ENCODE peak calls at places on chromosomes 6 and 20, in six cellular contexts. One of them, this sample, is unnamed.

GRCh38 chr6:131014080-131014776 is 48.8 kb downstream of the EPB41L2 start:
- DNase-seq in GM12878: no peak
- DNase-seq in SK-N-SH: no peak
- DNase-seq in K562: no peak
- DNase-seq in HCT116: no peak
- DNase-seq in IMR-90: no peak
- DNase-seq in this sample: no peak

GRCh38 chr6:41504526-41505021 is 41.6 kb upstream of the FOXP4 start:
- DNase-seq in GM12878: no peak
- DNase-seq in SK-N-SH: peak
- DNase-seq in K562: no peak
- DNase-seq in HCT116: no peak
- DNase-seq in IMR-90: peak
- DNase-seq in this sample: no peak

GRCh38 chr6:107956586-107957164 is 1.3 kb downstream of the SEC63 start:
- DNase-seq in GM12878: no peak
- DNase-seq in SK-N-SH: peak
- DNase-seq in K562: peak
- DNase-seq in HCT116: no peak
- DNase-seq in IMR-90: peak
- DNase-seq in this sample: peak

GRCh38 chr20:38221041-38221589 is 39.4 kb downstream of the KIAA1755 start:
- DNase-seq in GM12878: no peak
- DNase-seq in SK-N-SH: peak
- DNase-seq in K562: peak
- DNase-seq in HCT116: peak
- DNase-seq in IMR-90: peak
- DNase-seq in this sample: peak

GRCh38 chr20:37565134-37565811 is 37.6 kb upstream of the BLCAP start:
- DNase-seq in GM12878: no peak
- DNase-seq in SK-N-SH: no peak
- DNase-seq in K562: no peak
- DNase-seq in HCT116: no peak
- DNase-seq in IMR-90: no peak
- DNase-seq in this sample: no peak

GRCh38 chr6:52724041-52724405 is 39.3 kb downstream of the GSTA2 start:
- DNase-seq in GM12878: no peak
- DNase-seq in SK-N-SH: no peak
- DNase-seq in K562: no peak
- DNase-seq in HCT116: no peak
- DNase-seq in IMR-90: peak
- DNase-seq in this sample: peak

GRCh38 chr6:98839788-98840361 is 5.5 kb downstream of the POU3F2 start:
- DNase-seq in GM12878: no peak
- DNase-seq in SK-N-SH: peak
- DNase-seq in K562: peak
- DNase-seq in HCT116: no peak
- DNase-seq in IMR-90: peak
- DNase-seq in this sample: no peak

GRCh38 chr20:32581839-32582658 is 3.1 kb downstream of the NOL4L start:
- DNase-seq in GM12878: no peak
- DNase-seq in SK-N-SH: no peak
- DNase-seq in K562: no peak
- DNase-seq in HCT116: no peak
- DNase-seq in IMR-90: no peak
- DNase-seq in this sample: no peak

GRCh38 chr20:35735828-35736470 is 6.1 kb downstream of the RBM39 start:
- DNase-seq in GM12878: no peak
- DNase-seq in SK-N-SH: no peak
- DNase-seq in K562: no peak
- DNase-seq in HCT116: no peak
- DNase-seq in IMR-90: no peak
- DNase-seq in this sample: no peak

GRCh38 chr6:131914234-131914633 is 36.9 kb downstream of the CCN2 start:
- DNase-seq in GM12878: no peak
- DNase-seq in SK-N-SH: no peak
- DNase-seq in K562: no peak
- DNase-seq in HCT116: no peak
- DNase-seq in IMR-90: peak
- DNase-seq in this sample: no peak

GRCh38 chr6:163986313-163986712 is 571.8 kb downstream of the QKI start:
- DNase-seq in GM12878: no peak
- DNase-seq in SK-N-SH: no peak
- DNase-seq in K562: no peak
- DNase-seq in HCT116: no peak
- DNase-seq in IMR-90: peak
- DNase-seq in this sample: no peak

GRCh38 chr6:41204156-41204555 is 3.2 kb upstream of the TREML2 start:
- DNase-seq in GM12878: no peak
- DNase-seq in SK-N-SH: no peak
- DNase-seq in K562: no peak
- DNase-seq in HCT116: no peak
- DNase-seq in IMR-90: no peak
- DNase-seq in this sample: no peak

DNA sequence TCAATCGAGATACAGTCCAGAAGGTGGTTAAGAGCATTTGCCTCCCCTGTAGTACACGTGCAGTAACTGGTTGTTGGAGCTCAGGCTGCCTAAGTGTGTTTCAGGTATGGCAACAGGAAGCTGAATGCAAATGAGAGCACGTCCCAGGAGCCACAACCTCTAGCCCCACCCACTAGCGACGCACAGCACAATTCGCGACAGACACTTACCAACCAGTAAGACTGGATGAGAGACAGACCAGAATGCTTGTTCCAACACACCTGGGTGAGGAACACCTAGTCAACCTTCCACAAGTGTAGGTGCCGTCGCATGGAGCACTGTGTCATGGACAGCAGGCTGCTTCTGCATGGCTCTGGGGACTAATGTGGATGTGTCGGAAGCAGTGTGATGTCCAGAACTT is 7.2 kb upstream of the SERPINB1 start:
- DNase-seq in GM12878: no peak
- DNase-seq in SK-N-SH: no peak
- DNase-seq in K562: peak
- DNase-seq in HCT116: no peak
- DNase-seq in IMR-90: no peak
- DNase-seq in this sample: no peak
- TF ChIP-seq RAD21 in GM12878: no peak
- TF ChIP-seq RAD21 in SK-N-SH: no peak
- TF ChIP-seq RAD21 in K562: no peak
- TF ChIP-seq RAD21 in HCT116: no peak
- TF ChIP-seq RAD21 in IMR-90: no peak
- TF ChIP-seq RAD21 in this sample: no peak

GRCh38 chr6:157868835-157869234 is 45.8 kb downstream of the SNX9 start:
- DNase-seq in GM12878: no peak
- DNase-seq in SK-N-SH: no peak
- DNase-seq in K562: no peak
- DNase-seq in HCT116: no peak
- DNase-seq in IMR-90: no peak
- DNase-seq in this sample: no peak

GRCh38 chr6:157867981-157868380 is 44.9 kb downstream of the SNX9 start:
- DNase-seq in GM12878: no peak
- DNase-seq in SK-N-SH: no peak
- DNase-seq in K562: no peak
- DNase-seq in HCT116: no peak
- DNase-seq in IMR-90: no peak
- DNase-seq in this sample: no peak

GRCh38 chr6:157869673-157870302 is 46.7 kb downstream of the SNX9 start:
- DNase-seq in GM12878: no peak
- DNase-seq in SK-N-SH: no peak
- DNase-seq in K562: no peak
- DNase-seq in HCT116: no peak
- DNase-seq in IMR-90: no peak
- DNase-seq in this sample: no peak

GRCh38 chr6:157865249-157865648 is 42.2 kb downstream of the SNX9 start:
- DNase-seq in GM12878: no peak
- DNase-seq in SK-N-SH: no peak
- DNase-seq in K562: no peak
- DNase-seq in HCT116: no peak
- DNase-seq in IMR-90: no peak
- DNase-seq in this sample: no peak

GRCh38 chr6:157867155-157867559 is 44.1 kb downstream of the SNX9 start:
- DNase-seq in GM12878: no peak
- DNase-seq in SK-N-SH: no peak
- DNase-seq in K562: peak
- DNase-seq in HCT116: no peak
- DNase-seq in IMR-90: peak
- DNase-seq in this sample: no peak
- TF ChIP-seq RAD21 in GM12878: no peak
- TF ChIP-seq RAD21 in SK-N-SH: no peak
- TF ChIP-seq RAD21 in K562: peak
- TF ChIP-seq RAD21 in HCT116: no peak
- TF ChIP-seq RAD21 in IMR-90: no peak
- TF ChIP-seq RAD21 in this sample: no peak

DNA sequence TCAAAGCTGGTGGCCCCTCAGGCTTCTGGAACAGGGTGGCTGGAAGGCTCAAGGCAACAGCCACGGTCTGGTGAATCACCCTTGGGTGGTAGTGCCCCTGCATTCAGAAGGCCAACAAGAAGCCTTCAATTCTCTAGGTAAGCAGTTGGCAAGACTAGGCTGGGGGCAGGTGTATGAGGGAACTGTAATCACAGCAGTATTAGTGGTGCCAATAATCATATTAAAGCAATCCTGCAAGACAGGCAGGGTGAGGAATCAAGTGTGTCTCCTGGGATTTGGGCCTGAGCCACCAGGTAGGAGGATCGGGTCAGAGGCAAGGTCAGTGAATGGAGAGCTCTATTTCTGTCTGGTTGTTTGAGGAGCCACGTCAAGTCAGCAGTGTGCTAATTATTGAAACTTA is 24.9 kb upstream of the SCUBE3 start:
- DNase-seq in GM12878: no peak
- DNase-seq in SK-N-SH: no peak
- DNase-seq in K562: no peak
- DNase-seq in HCT116: no peak
- DNase-seq in IMR-90: no peak
- DNase-seq in this sample: no peak
- TF ChIP-seq RAD21 in GM12878: no peak
- TF ChIP-seq RAD21 in SK-N-SH: no peak
- TF ChIP-seq RAD21 in K562: no peak
- TF ChIP-seq RAD21 in HCT116: no peak
- TF ChIP-seq RAD21 in IMR-90: no peak
- TF ChIP-seq RAD21 in this sample: no peak

GRCh38 chr6:56524891-56525703 is 117.6 kb downstream of the DST start:
- DNase-seq in GM12878: no peak
- DNase-seq in SK-N-SH: no peak
- DNase-seq in K562: no peak
- DNase-seq in HCT116: no peak
- DNase-seq in IMR-90: peak
- DNase-seq in this sample: no peak
- TF ChIP-seq RAD21 in GM12878: no peak
- TF ChIP-seq RAD21 in SK-N-SH: no peak
- TF ChIP-seq RAD21 in K562: no peak
- TF ChIP-seq RAD21 in HCT116: no peak
- TF ChIP-seq RAD21 in IMR-90: no peak
- TF ChIP-seq RAD21 in this sample: no peak

GRCh38 chr6:125273965-125274364 is 27.8 kb downstream of the HDDC2 start:
- DNase-seq in GM12878: no peak
- DNase-seq in SK-N-SH: no peak
- DNase-seq in K562: no peak
- DNase-seq in HCT116: peak
- DNase-seq in IMR-90: peak
- DNase-seq in this sample: peak
- TF ChIP-seq RAD21 in GM12878: no peak
- TF ChIP-seq RAD21 in SK-N-SH: no peak
- TF ChIP-seq RAD21 in K562: no peak
- TF ChIP-seq RAD21 in HCT116: no peak
- TF ChIP-seq RAD21 in IMR-90: no peak
- TF ChIP-seq RAD21 in this sample: no peak

GRCh38 chr6:158780963-158781691 is 38.0 kb downstream of the EZR start:
- DNase-seq in GM12878: no peak
- DNase-seq in SK-N-SH: no peak
- DNase-seq in K562: no peak
- DNase-seq in HCT116: no peak
- DNase-seq in IMR-90: no peak
- DNase-seq in this sample: no peak
- TF ChIP-seq RAD21 in GM12878: no peak
- TF ChIP-seq RAD21 in SK-N-SH: no peak
- TF ChIP-seq RAD21 in K562: no peak
- TF ChIP-seq RAD21 in HCT116: no peak
- TF ChIP-seq RAD21 in IMR-90: no peak
- TF ChIP-seq RAD21 in this sample: no peak

DNA sequence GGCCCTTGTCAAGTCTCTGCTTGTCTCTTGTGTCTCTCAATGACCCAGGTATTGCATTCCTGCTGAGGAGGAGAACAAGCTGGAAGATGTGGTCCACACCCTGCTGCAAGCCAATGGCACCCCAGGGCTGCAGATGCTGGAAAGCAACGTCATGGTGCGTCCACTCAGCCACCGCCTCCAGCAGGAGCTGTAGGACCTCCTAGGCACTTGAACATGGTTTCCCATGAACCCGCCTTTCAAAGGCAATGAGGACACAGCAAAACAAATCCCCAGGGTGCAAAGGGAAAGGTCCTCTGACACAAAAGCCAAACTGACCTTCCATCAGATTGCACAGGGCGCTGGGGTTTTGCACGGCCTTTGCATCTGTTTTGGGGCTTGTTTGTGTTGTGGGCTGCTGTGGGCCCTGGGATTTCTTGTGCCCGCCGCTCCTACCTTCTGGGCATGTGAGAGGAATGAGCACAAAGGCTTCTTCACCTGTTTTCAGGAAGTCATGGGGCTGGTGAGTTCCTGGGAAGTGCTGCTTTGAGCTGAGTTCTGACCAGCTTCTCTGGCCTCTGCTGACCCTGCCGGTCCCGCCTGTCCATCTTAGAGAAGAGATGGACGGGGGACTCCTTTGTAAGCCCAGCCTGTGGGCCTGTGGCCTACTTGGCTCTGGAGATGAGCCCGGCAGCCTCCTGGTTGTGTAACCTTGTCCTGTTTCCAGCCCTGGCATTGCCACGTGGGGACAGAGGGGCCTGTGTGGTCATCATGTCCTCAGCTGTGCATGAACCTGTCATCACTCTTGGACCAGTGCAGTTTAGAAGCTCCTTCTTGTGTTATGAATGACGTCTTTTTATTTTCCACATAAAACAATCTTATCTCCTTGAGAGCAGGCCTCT is 151.3 kb downstream of the DTNBP1 start:
- DNase-seq in GM12878: no peak
- DNase-seq in SK-N-SH: no peak
- DNase-seq in K562: no peak
- DNase-seq in HCT116: no peak
- DNase-seq in IMR-90: no peak
- DNase-seq in this sample: no peak
- TF ChIP-seq RAD21 in GM12878: no peak
- TF ChIP-seq RAD21 in SK-N-SH: no peak
- TF ChIP-seq RAD21 in K562: no peak
- TF ChIP-seq RAD21 in HCT116: no peak
- TF ChIP-seq RAD21 in IMR-90: no peak
- TF ChIP-seq RAD21 in this sample: no peak

GRCh38 chr6:156933201-156934053 is 156.2 kb downstream of the ARID1B start:
- DNase-seq in GM12878: no peak
- DNase-seq in SK-N-SH: no peak
- DNase-seq in K562: no peak
- DNase-seq in HCT116: no peak
- DNase-seq in IMR-90: no peak
- DNase-seq in this sample: no peak
- TF ChIP-seq RAD21 in GM12878: peak
- TF ChIP-seq RAD21 in SK-N-SH: peak
- TF ChIP-seq RAD21 in K562: peak
- TF ChIP-seq RAD21 in HCT116: peak
- TF ChIP-seq RAD21 in IMR-90: no peak
- TF ChIP-seq RAD21 in this sample: no peak

GRCh38 chr6:57276946-57277345 is 40.5 kb upstream of the PRIM2 start:
- DNase-seq in GM12878: no peak
- DNase-seq in SK-N-SH: no peak
- DNase-seq in K562: no peak
- DNase-seq in HCT116: no peak
- DNase-seq in IMR-90: no peak
- DNase-seq in this sample: no peak
- TF ChIP-seq RAD21 in GM12878: no peak
- TF ChIP-seq RAD21 in SK-N-SH: no peak
- TF ChIP-seq RAD21 in K562: no peak
- TF ChIP-seq RAD21 in HCT116: no peak
- TF ChIP-seq RAD21 in IMR-90: no peak
- TF ChIP-seq RAD21 in this sample: no peak